ENCODE peak calls at places on chromosomes 4 and X, in six cellular contexts. Q, B, X, U, I and F are unnamed samples.

GRCh38 chr4:128141866-128142265 is 80.8 kb downstream of the LARP1B start:
- DNase-seq in Q (no peak), B (no peak), X (no peak), U (no peak), I (no peak), F (no peak)

GRCh38 chr4:15963001-15963451 is at the start of gene FGFBP2:
- DNase-seq in Q (peak), B (no peak), X (no peak), U (no peak), I (peak), F (peak)

GRCh38 chr4:17762705-17763104 is 18.7 kb downstream of the FAM184B start:
- DNase-seq in Q (no peak), B (no peak), X (peak), U (no peak), I (peak), F (no peak)

GRCh38 chr4:143355540-143356217 is 19.0 kb downstream of the GAB1 start:
- DNase-seq in Q (no peak), B (no peak), X (no peak), U (no peak), I (no peak), F (no peak)

GRCh38 chr4:104494822-104495559 is at the start of gene CXXC4:
- DNase-seq in Q (peak), B (peak), X (peak), U (no peak), I (peak), F (no peak)

GRCh38 chrX:115892787-115893671 is 277.5 kb upstream of the AGTR2 start:
- DNase-seq in Q (no peak), B (no peak), X (peak), U (peak), I (peak), F (no peak)

GRCh38 chrX:139738581-139738980 is 30.6 kb upstream of the MCF2 start:
- DNase-seq in Q (no peak), B (no peak), X (no peak), U (no peak), I (no peak), F (no peak)

GRCh38 chr4:161486454-161486853 is 677.3 kb downstream of the FSTL5 start:
- DNase-seq in Q (no peak), B (no peak), X (no peak), U (no peak), I (no peak), F (no peak)

GRCh38 chr4:178137732-178138471 is 695.7 kb upstream of the AGA start:
- DNase-seq in Q (no peak), B (no peak), X (no peak), U (no peak), I (no peak), F (no peak)

GRCh38 chr4:100875296-100876040 is 357.6 kb upstream of the EMCN start:
- DNase-seq in Q (no peak), B (no peak), X (no peak), U (no peak), I (no peak), F (no peak)

GRCh38 chrX:14864626-14865025 is 8.2 kb downstream of the FANCB start:
- DNase-seq in Q (no peak), B (no peak), X (no peak), U (no peak), I (no peak), F (no peak)

GRCh38 chr4:57426779-57427395 is 316.7 kb upstream of the IGFBP7 start:
- DNase-seq in Q (peak), B (peak), X (peak), U (no peak), I (peak), F (peak)

GRCh38 chr4:111985386-111985890 is 159.8 kb upstream of the FAM241A start:
- DNase-seq in Q (no peak), B (no peak), X (no peak), U (no peak), I (no peak), F (no peak)

GRCh38 chr4:154366956-154367355 is 124.6 kb downstream of the DCHS2 start:
- DNase-seq in Q (no peak), B (no peak), X (no peak), U (no peak), I (no peak), F (no peak)

DNA sequence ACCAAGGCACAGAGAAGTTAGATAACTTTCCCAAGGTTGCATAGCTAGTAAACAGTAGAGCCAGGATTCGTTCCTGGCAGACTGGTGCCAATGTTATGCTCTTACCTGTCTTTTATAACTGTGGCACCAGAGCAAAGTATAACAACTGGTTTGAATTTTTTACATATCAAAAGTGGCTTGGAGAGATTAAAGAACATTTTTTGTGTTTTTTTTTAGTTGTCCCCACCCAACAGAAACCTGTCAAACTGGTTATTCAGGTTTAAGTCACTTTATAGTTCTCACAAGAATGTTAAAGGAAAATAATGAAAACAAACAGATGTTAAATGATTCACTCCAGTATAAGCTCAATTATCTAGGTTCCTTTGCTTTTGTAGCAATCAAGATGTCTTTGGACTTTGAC is 15.6 kb upstream of the FAM47E start:
- DNase-seq in Q (no peak), B (no peak), X (no peak), U (no peak), I (no peak), F (no peak)
- TF ChIP-seq TAF1 in Q (no peak), B (no peak), X (no peak), U (no peak), I (no peak), F (no peak)

GRCh38 chr4:176195184-176195978 is at the start of gene SPATA4:
- DNase-seq in Q (peak), B (peak), X (peak), U (peak), I (peak), F (peak)
- TF ChIP-seq POLR2A in Q (no peak), B (peak), X (peak), U (no peak), I (no peak), F (no peak)

DNA sequence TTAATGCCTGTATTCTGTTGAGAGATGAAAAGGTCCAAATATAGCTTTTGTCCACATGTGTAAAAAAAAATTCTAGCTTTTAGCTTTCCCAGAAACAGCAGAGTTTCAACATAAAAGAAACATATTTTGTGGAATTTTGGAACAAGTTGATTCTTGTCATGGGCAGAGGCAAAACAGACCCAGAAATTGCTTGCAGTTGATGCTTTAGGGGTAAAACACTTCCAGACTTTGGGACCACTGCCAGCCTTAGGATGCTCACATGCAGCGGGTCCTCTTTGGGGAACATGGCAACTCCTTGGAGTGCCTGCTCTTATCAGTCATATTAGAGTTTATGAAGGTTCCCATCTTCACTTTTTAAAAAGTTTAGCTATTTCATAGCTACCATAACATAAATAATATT is 30.4 kb downstream of the DCLK2 start:
- DNase-seq in Q (no peak), B (no peak), X (no peak), U (no peak), I (no peak), F (no peak)
- TF ChIP-seq POLR2AphosphoS5 in Q (no peak), B (no peak), X (no peak), U (no peak), I (no peak), F (no peak)

GRCh38 chrX:130884627-130885026 is 18.4 kb downstream of the ENOX2 start:
- DNase-seq in Q (no peak), B (no peak), X (no peak), U (no peak), I (no peak), F (no peak)

GRCh38 chrX:130885508-130885907 is 17.5 kb downstream of the ENOX2 start:
- DNase-seq in Q (no peak), B (no peak), X (no peak), U (no peak), I (no peak), F (no peak)

GRCh38 chrX:130887392-130887791 is 15.6 kb downstream of the ENOX2 start:
- DNase-seq in Q (no peak), B (no peak), X (no peak), U (no peak), I (no peak), F (no peak)

GRCh38 chrX:130885996-130886395 is 17.0 kb downstream of the ENOX2 start:
- DNase-seq in Q (no peak), B (no peak), X (no peak), U (no peak), I (no peak), F (no peak)
- TF ChIP-seq TAF1 in Q (no peak), B (no peak), X (no peak), U (no peak), I (no peak), F (no peak)

GRCh38 chr4:24979554-24979953 is 51.2 kb downstream of the LGI2 start:
- DNase-seq in Q (no peak), B (no peak), X (no peak), U (no peak), I (no peak), F (no peak)
- TF ChIP-seq POLR2A in Q (no peak), B (no peak), X (no peak), U (no peak), I (no peak), F (no peak)